ENCODE peak calls at places on chromosomes 11 and 22, in six cellular contexts. O is RPMI7951; Q is NCI-H2081; Y is stimulated activated CD4-positive, alpha-beta T cell treated with anti-CD3 and anti-CD28 coated beads, Interleukin-12 subunit alpha, Interleukin-12 subunit beta, amount 100 ng/mL, for 4 hours; T is cortex of kidney; X is astrocyte of the cerebellum. R is an unnamed sample.

GRCh38 chr11:131899954-131900580 is 529.7 kb downstream of the NTM start:
- DNase-seq in X (no peak), Y (no peak), Q (no peak), T (no peak), O (peak), R (no peak)

GRCh38 chr11:122808494-122808893 is 29.8 kb upstream of the CRTAM start:
- DNase-seq in T (no peak), Y (no peak), Q (no peak), X (no peak), O (peak), R (no peak)

GRCh38 chr11:102553835-102554282 is 23.3 kb upstream of the MMP7 start:
- DNase-seq in Q (no peak), Y (no peak), T (no peak), O (peak), X (no peak), R (no peak)

GRCh38 chr22:27627444-27627833 is 174.1 kb downstream of the MN1 start:
- DNase-seq in T (no peak), X (no peak), Y (no peak), O (peak), Q (no peak), R (no peak)

GRCh38 chr11:65077466-65077865 is 6.4 kb downstream of the CDCA5 start:
- DNase-seq in T (no peak), Q (no peak), X (no peak), Y (no peak), O (no peak), R (no peak)

GRCh38 chr22:41687901-41688364 is 734 bp downstream of the SNU13 start:
- DNase-seq in X (no peak), T (no peak), Q (no peak), Y (no peak), O (peak), R (peak)

GRCh38 chr11:57458410-57459111 is 1.8 kb upstream of the RTN4RL2 start:
- DNase-seq in Y (peak), O (no peak), T (no peak), Q (peak), X (no peak), R (peak)

GRCh38 chr11:74844072-74844471 is 95.4 kb downstream of the RNF169 start:
- DNase-seq in Q (no peak), O (no peak), T (no peak), X (no peak), Y (no peak), R (no peak)

GRCh38 chr22:32410459-32410858 is 1.6 kb downstream of the RTCB start:
- DNase-seq in T (no peak), X (no peak), O (no peak), Q (no peak), Y (no peak), R (no peak)

GRCh38 chr11:63683133-63683991 is 2.1 kb downstream of the RTN3 start:
- DNase-seq in T (no peak), X (peak), Y (no peak), Q (no peak), O (peak), R (no peak)

GRCh38 chr22:49405590-49405989 is 422.1 kb downstream of the BRD1 start:
- DNase-seq in Y (no peak), O (no peak), X (no peak), T (no peak), Q (no peak), R (no peak)

GRCh38 chr11:74681686-74682651 is 49.3 kb downstream of the CHRDL2 start:
- DNase-seq in Y (no peak), O (peak), X (no peak), T (no peak), Q (peak), R (peak)

GRCh38 chr22:46390652-46391301 is 55.3 kb downstream of the TRMU start:
- DNase-seq in T (no peak), Y (no peak), Q (peak), O (peak), X (no peak), R (peak)

GRCh38 chr11:134555510-134555909 is 143.5 kb upstream of the B3GAT1 start:
- DNase-seq in O (no peak), Q (no peak), T (no peak), X (no peak), Y (no peak), R (no peak)

GRCh38 chr11:3849297-3849874 is 6.1 kb upstream of the STIM1 start:
- DNase-seq in X (no peak), Q (peak), Y (no peak), T (no peak), O (peak), R (peak)

GRCh38 chr22:20084547-20085413 is 4.7 kb downstream of the DGCR8 start:
- DNase-seq in Q (no peak), X (no peak), Y (no peak), O (no peak), T (no peak), R (no peak)

GRCh38 chr22:21629262-21630149 is at the start of gene YDJC:
- DNase-seq in Y (peak), O (peak), X (peak), Q (peak), T (no peak), R (peak)

GRCh38 chr11:124315052-124315451 is 1.3 kb upstream of the OR8D1 start:
- DNase-seq in T (no peak), X (no peak), Q (no peak), O (peak), Y (no peak), R (no peak)

GRCh38 chr11:34192481-34193401 is 87.3 kb downstream of the NAT10 start:
- DNase-seq in T (no peak), Q (peak), O (peak), Y (no peak), X (peak), R (no peak)

GRCh38 chr11:83982825-83983224 is 696.7 kb upstream of the CCDC90B start:
- DNase-seq in O (no peak), Q (no peak), X (no peak), T (no peak), Y (no peak), R (no peak)

GRCh38 chr11:113274708-113275582 is 39.4 kb upstream of the TTC12 start:
- DNase-seq in X (no peak), Q (peak), T (no peak), O (no peak), Y (no peak), R (no peak)

GRCh38 chr22:21829523-21829922 is 37.9 kb downstream of the MAPK1 start:
- DNase-seq in X (no peak), Q (no peak), O (no peak), Y (no peak), T (no peak), R (no peak)

GRCh38 chr22:42313804-42314581 is 43.5 kb upstream of the TCF20 start:
- DNase-seq in Y (peak), Q (peak), T (no peak), O (peak), X (no peak), R (peak)

GRCh38 chr11:88508808-88509581 is 171.5 kb upstream of the CTSC start:
- DNase-seq in Y (peak), X (no peak), O (peak), T (no peak), Q (no peak), R (peak)

GRCh38 chr11:72741429-72741833 is 10.8 kb downstream of the ARAP1 start:
- DNase-seq in Q (no peak), X (no peak), O (no peak), Y (no peak), T (no peak), R (no peak)

GRCh38 chr22:25700996-25701815 is 40.8 kb upstream of the MYO18B start:
- DNase-seq in Y (no peak), Q (no peak), O (peak), X (no peak), T (no peak), R (no peak)

GRCh38 chr11:86919557-86920210 is 35.5 kb downstream of the FZD4 start:
- DNase-seq in O (peak), Y (no peak), Q (no peak), X (peak), T (no peak), R (peak)

GRCh38 chr11:133941546-133941945 is 15.2 kb downstream of the IGSF9B start:
- DNase-seq in Q (no peak), X (no peak), T (no peak), Y (no peak), O (no peak), R (no peak)

GRCh38 chr11:13076961-13077360 is 67.8 kb downstream of the RASSF10 start:
- DNase-seq in T (no peak), Q (no peak), Y (no peak), O (no peak), X (no peak), R (no peak)

GRCh38 chr11:56932572-56933235 is 56.0 kb upstream of the OR5AK2 start:
- DNase-seq in T (no peak), Y (no peak), Q (no peak), X (peak), O (peak), R (no peak)

GRCh38 chr11:65370659-65371049 is 11.8 kb downstream of the SLC25A45 start:
- DNase-seq in T (no peak), O (no peak), Y (no peak), Q (no peak), X (no peak), R (no peak)

GRCh38 chr22:38740754-38741153 is 15.0 kb downstream of the SUN2 start:
- DNase-seq in T (no peak), X (no peak), O (no peak), Q (no peak), Y (no peak), R (no peak)

GRCh38 chr11:14041040-14041439 is 78.5 kb downstream of the SPON1 start:
- DNase-seq in Y (no peak), Q (no peak), T (no peak), X (no peak), O (peak), R (no peak)

R was measured in NCI-H1092 treated with DMSO at 0.1 percent for 48 hours.